ENCODE peak calls at places on chromosomes 11 and 22, in five cellular contexts. I is fibroblast of the aortic adventitia, P is A549, X is HFF-Myc, N is K562. R is an unnamed sample.

GRCh38 chr11:58024601-58025091 is 965 bp downstream of the OR9Q1 start:
- DNase-seq in P (no peak), N (no peak), I (peak; percentile 55), X (no peak), R (peak; percentile 15)

GRCh38 chr11:122197055-122197987 is 81.3 kb upstream of the BLID start:
- DNase-seq in I (peak; percentile 97), P (peak; percentile 87), N (no peak), X (peak; percentile 98), R (peak; percentile 86)

GRCh38 chr11:96219981-96220623 is 122.9 kb downstream of the MAML2 start:
- DNase-seq in X (no peak), N (no peak), I (no peak), P (no peak), R (no peak)

GRCh38 chr11:116976941-116977570 is 121.2 kb downstream of the SIK3 start:
- DNase-seq in I (peak; percentile 53), N (no peak), P (no peak), X (no peak), R (no peak)

GRCh38 chr11:86902345-86902744 is 52.9 kb downstream of the FZD4 start:
- DNase-seq in X (no peak), N (no peak), I (no peak), P (no peak), R (no peak)

GRCh38 chr11:120131941-120132644 is 5.8 kb downstream of the TRIM29 start:
- DNase-seq in P (no peak), N (no peak), I (no peak), X (no peak), R (no peak)

GRCh38 chr22:31753005-31753633 is 700 bp upstream of the DEPDC5 start:
- DNase-seq in N (peak; percentile 85), X (no peak), I (no peak), P (no peak), R (no peak)

GRCh38 chr22:24592144-24592845 is 578 bp downstream of the LRRC75B start:
- DNase-seq in X (no peak), N (no peak), P (no peak), I (peak; percentile 23), R (no peak)

GRCh38 chr11:61472868-61473267 is 35.7 kb upstream of the LRRC10B start:
- DNase-seq in N (no peak), I (peak; percentile 95), P (no peak), X (no peak), R (no peak)

DNA sequence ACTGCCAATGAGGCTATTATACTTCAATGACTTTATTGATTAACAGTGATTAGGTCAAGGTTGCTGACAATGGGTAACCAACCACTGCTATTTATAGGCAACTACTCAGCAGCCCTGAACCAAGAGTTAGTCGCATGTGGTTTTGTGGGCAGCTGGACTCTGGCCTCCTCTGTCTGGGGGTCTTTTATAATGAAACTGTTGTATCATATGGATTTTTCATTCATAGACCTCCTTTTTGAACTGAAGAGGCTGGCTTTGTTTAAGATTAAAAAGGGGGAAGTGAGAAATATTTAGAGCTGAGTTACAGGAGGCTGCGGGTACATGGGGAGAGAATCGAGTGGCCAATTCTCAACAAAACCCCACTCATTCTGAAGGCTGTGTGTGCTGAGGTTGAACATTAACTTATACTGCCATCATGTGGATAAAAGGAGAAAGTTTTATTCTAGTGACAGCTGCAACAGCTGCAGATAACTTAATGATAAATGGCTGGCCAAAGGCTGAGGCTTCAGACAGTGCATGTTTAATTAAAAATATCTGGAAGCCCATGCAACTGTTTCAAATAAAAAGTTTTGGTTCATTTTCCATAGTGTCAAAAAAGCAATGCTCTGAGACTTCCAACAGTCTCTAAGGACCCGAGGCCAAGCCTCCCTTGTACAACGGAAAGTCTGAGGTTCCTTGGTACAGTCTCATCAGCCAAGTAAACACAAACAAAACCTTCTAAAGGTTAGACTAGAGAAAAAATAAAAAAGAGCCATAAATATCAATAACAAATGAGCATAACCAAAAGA is 682.6 kb downstream of the KCNA4 start:
- DNase-seq in N (peak; percentile 1), X (peak; percentile 26), I (peak; percentile 84), P (peak; percentile 61), R (no peak)
- TF ChIP-seq CTCF in N (peak; percentile 26), X (peak; percentile 36), I (peak; percentile 35), P (peak; percentile 79), R (peak; percentile 28)

DNA sequence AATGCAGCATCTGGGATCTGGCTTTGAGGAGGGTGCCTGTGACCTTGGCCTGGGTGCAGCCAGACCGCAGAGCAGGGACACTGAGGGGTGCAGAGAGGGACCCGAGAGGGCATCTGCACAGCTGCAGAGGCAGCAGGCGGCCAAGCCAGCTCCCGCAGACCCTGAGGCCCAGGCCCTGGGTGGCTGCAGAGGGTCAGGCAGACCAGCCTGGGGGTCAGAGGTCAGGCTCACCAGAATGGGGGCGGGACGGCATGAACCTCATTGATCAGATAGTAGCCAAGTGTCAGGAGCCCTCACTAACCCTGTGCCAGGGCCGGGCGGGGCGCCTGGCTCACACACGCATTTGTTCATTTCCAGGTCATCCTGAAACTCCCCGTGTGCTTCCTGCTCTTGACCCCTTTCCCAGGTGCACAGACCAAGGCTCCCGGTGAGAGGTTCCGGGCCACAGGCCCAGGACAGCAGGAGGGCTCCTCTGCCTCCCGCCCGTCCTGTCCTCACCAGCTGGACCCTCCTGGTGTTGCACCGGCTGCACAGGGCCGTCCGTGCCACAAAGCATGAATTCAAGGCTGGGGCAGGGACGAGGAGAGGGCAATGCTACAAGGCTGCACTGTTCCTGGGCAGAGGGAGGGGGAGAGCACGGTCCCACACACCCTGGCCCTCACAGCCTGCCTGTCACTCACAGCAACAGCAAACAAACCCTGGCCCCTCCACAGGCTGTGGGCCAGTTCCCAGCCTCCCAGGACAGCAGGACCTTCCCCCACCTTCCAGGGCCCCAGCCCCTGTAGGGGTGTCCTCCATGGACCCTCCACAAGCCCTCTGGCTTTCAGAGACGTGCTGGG is 3.3 kb downstream of the RTN4R start:
- DNase-seq in I (no peak), N (no peak), P (no peak), X (no peak), R (no peak)
- TF ChIP-seq CTCF in I (no peak), N (no peak), P (no peak), X (no peak), R (no peak)

DNA sequence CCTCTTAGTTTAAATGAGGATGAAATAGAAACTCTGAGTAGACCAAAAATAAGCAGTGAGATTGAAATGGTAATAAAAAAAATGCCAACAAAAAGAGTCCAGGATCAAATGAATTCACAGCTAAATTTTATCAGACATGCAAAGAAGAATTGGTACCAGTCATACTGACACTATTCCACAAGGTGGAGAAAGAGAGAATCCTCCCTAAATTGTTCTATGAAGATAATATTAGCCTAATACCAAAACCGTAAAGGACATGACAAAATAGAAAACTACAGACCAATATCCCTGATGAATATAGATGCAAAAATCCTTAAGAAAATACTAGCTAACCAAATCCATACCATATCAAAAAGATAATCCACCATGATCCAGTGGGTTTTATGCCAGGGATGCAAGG is 169.8 kb upstream of the CHORDC1 start:
- DNase-seq in I (no peak), X (no peak), N (no peak), P (no peak), R (no peak)
- TF ChIP-seq CTCF in I (no peak), X (no peak), N (no peak), P (no peak), R (no peak)

GRCh38 chr11:73760680-73761402 is at the start of gene RAB6A:
- DNase-seq in X (peak; percentile 98), I (peak; percentile 99), N (peak; percentile 100), P (peak; percentile 96), R (peak; percentile 99)

GRCh38 chr11:73759520-73760065 is 1.3 kb downstream of the RAB6A start:
- DNase-seq in X (no peak), N (no peak), I (peak; percentile 42), P (peak; percentile 35), R (no peak)

GRCh38 chr11:73760066-73760679 is 701 bp downstream of the RAB6A start:
- DNase-seq in P (peak; percentile 59), I (peak; percentile 41), N (peak; percentile 56), X (no peak), R (peak; percentile 6)

GRCh38 chr11:73762732-73763131 is 1.9 kb upstream of the RAB6A start:
- DNase-seq in P (no peak), X (no peak), I (no peak), N (no peak), R (no peak)

DNA sequence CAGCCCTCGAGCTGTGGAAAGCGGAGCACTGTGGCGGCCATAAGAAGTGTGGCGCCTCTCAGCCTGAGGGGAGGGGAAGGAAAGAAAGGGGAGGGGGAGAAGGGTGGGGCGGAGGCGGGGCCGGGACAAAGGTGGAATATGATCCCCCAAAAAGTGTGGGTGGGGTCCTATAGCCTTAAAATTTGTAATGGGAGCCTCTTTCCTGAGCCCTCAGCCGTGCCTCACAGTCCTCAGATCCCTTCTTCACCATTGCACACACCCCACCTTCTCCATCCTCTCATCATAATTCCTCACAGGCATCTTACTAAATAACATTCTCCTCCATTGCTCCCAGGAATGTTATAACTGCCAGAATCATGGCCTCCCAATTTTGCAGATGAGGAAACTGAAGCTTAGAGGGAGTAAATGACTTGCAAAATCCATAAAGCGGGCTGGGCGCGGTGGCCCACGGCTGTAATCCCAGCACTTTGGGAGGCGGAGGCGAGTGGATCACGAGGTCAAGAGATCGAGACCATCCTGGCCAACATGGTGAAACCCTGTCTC is 600 bp upstream of the RAB6A start:
- DNase-seq in P (no peak), I (no peak), X (no peak), N (no peak), R (no peak)
- TF ChIP-seq CTCF in P (no peak), I (no peak), X (no peak), N (no peak), R (no peak)

DNA sequence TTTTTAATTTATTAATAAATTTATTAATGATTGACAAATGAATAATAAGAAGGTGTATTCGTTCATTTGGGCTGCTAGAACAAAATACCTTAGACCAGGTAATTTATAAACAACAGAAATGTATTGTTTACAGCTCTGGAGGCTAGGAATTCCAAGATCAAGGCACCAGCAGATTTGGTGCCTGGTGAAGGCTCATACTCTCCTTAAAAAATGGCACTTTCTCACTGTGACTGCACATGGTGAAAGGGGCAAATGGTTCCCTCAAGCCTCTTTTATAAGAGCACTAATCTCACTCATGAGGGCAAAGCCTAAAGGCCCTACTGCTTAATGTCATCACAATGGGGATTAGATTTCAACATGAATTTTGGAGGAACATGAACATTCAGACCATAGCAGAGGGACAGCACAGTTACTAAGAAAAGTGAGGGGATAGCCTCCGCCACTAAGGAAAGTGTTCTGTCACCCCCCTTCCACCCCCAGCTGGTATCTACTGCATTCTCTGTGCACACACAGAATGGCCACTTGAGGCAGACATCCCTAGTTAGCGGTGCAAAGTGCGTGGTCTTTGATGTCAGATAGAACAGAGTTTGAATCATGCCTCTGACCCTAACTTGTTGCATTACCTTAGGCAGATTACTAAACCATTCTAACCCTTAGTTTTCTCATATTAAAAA is 47.2 kb upstream of the CEP295 start:
- DNase-seq in I (no peak), X (no peak), N (peak; percentile 37), P (peak; percentile 8), R (no peak)
- TF ChIP-seq CTCF in I (peak; percentile 1), X (peak; percentile 21), N (no peak), P (peak; percentile 9), R (no peak)